ENCODE peak calls at places on chromosomes 13 and 19, in ten cellular contexts. S, M, R, U, Z, P, C, L, T and G are unnamed samples.

GRCh38 chr13:40445557-40445990 is 220.9 kb downstream of the FOXO1 start:
- DNase-seq in M (no peak), R (peak; percentile 42), S (no peak), Z (peak; percentile 66), C (peak; percentile 72), U (peak; percentile 78), T (peak; percentile 32), P (peak; percentile 91), L (no peak), G (no peak)

GRCh38 chr19:3809881-3810707 is 23.9 kb upstream of the MATK start:
- DNase-seq in U (no peak), Z (no peak), S (no peak), P (peak; percentile 65), R (no peak), L (no peak), T (no peak), C (no peak), M (no peak), G (no peak)

GRCh38 chr13:46089213-46089612 is 15.6 kb downstream of the CPB2 start:
- DNase-seq in L (no peak), R (no peak), P (no peak), M (no peak), U (no peak), S (no peak), Z (no peak), C (no peak), T (no peak), G (no peak)

GRCh38 chr19:37172368-37173366 is at the start of gene ZNF585A:
- DNase-seq in U (peak; percentile 93), T (peak; percentile 79), S (peak; percentile 100), C (peak; percentile 95), P (peak; percentile 85), Z (peak; percentile 93), M (peak; percentile 61), R (peak; percentile 89), L (peak; percentile 97), G (peak; percentile 88)

GRCh38 chr19:8316351-8317125 is 4.6 kb downstream of the NDUFA7 start:
- DNase-seq in M (no peak), L (no peak), R (no peak), Z (no peak), S (no peak), T (no peak), C (no peak), P (no peak), U (no peak), G (no peak)

GRCh38 chr19:41299046-41299754 is 10.8 kb upstream of the CCDC97 start:
- DNase-seq in T (no peak), Z (no peak), U (peak; percentile 45), P (no peak), R (peak; percentile 55), S (no peak), M (peak; percentile 22), C (no peak), L (peak; percentile 28), G (no peak)

GRCh38 chr13:27504126-27504525 is 53.8 kb upstream of the MTIF3 start:
- DNase-seq in R (peak; percentile 20), C (no peak), T (no peak), P (no peak), L (no peak), S (no peak), M (no peak), U (no peak), Z (no peak), G (no peak)

GRCh38 chr13:41603917-41604316 is 146.6 kb downstream of the RGCC start:
- DNase-seq in M (no peak), R (no peak), C (no peak), L (peak; percentile 49), P (no peak), Z (no peak), T (no peak), U (no peak), S (peak; percentile 57), G (peak; percentile 51)

GRCh38 chr19:13799669-13800068 is 4.4 kb downstream of the ZSWIM4 start:
- DNase-seq in T (no peak), R (no peak), Z (no peak), L (no peak), M (no peak), C (no peak), P (no peak), U (no peak), S (no peak), G (no peak)

GRCh38 chr19:39557791-39558622 is 18.0 kb upstream of the EID2 start:
- DNase-seq in P (peak; percentile 38), R (no peak), T (no peak), U (no peak), Z (no peak), L (no peak), S (no peak), C (no peak), M (no peak), G (peak; percentile 46)

GRCh38 chr19:48518207-48518606 is 6.6 kb upstream of the LMTK3 start:
- DNase-seq in M (no peak), T (no peak), R (no peak), C (no peak), U (no peak), S (no peak), Z (no peak), P (no peak), L (no peak), G (no peak)

GRCh38 chr13:105774739-105775460 is 760.6 kb downstream of the EFNB2 start:
- DNase-seq in T (no peak), S (peak; percentile 58), R (no peak), P (no peak), C (no peak), Z (no peak), M (no peak), L (no peak), U (no peak), G (peak; percentile 33)

GRCh38 chr13:92590503-92590908 is 636.1 kb upstream of the GPC6 start:
- DNase-seq in U (no peak), Z (no peak), T (no peak), M (no peak), P (no peak), R (no peak), L (no peak), C (no peak), S (no peak), G (no peak)

GRCh38 chr19:14770136-14770535 is 8.2 kb downstream of the ADGRE2 start:
- DNase-seq in U (no peak), M (no peak), Z (no peak), T (no peak), P (no peak), L (no peak), C (no peak), R (no peak), S (no peak), G (no peak)

GRCh38 chr13:45301263-45301662 is 39.7 kb downstream of the TPT1 start:
- DNase-seq in M (no peak), R (no peak), Z (no peak), T (no peak), L (no peak), P (no peak), S (no peak), U (no peak), C (no peak), G (no peak)

GRCh38 chr13:22278336-22278929 is 607.6 kb downstream of the FGF9 start:
- DNase-seq in T (peak; percentile 68), R (peak; percentile 33), P (peak; percentile 42), C (peak; percentile 55), S (peak; percentile 11), L (peak; percentile 42), Z (no peak), U (peak; percentile 36), M (peak; percentile 35), G (peak; percentile 59)

GRCh38 chr19:51317381-51317780 is 5.9 kb downstream of the IGLON5 start:
- DNase-seq in R (no peak), L (no peak), U (no peak), C (no peak), S (no peak), M (no peak), Z (no peak), T (no peak), P (no peak), G (no peak)

GRCh38 chr19:43432866-43433673 is 18.4 kb downstream of the TEX101 start:
- DNase-seq in P (peak; percentile 76), S (peak; percentile 77), C (peak; percentile 37), T (peak; percentile 69), R (peak; percentile 41), L (peak; percentile 51), U (peak; percentile 52), M (peak; percentile 29), Z (peak; percentile 70), G (peak; percentile 86)
- TF ChIP-seq CTCF in P (peak; percentile 67), S (peak; percentile 86), C (peak; percentile 84), T (peak; percentile 82), R (peak; percentile 88), L (peak; percentile 87), U (peak; percentile 68), M (no peak), Z (peak; percentile 88), G (peak; percentile 91)

GRCh38 chr19:35549174-35549788 is 3.9 kb downstream of the TMEM147 start:
- DNase-seq in C (peak; percentile 55), T (peak; percentile 65), Z (no peak), U (peak; percentile 48), L (peak; percentile 66), P (peak; percentile 81), S (peak; percentile 88), R (no peak), M (no peak), G (peak; percentile 72)
- TF ChIP-seq CTCF in C (peak; percentile 79), T (peak; percentile 81), Z (peak; percentile 68), U (peak; percentile 82), L (peak; percentile 68), P (peak; percentile 84), S (peak; percentile 97), R (peak; percentile 79), M (no peak), G (peak; percentile 58)

DNA sequence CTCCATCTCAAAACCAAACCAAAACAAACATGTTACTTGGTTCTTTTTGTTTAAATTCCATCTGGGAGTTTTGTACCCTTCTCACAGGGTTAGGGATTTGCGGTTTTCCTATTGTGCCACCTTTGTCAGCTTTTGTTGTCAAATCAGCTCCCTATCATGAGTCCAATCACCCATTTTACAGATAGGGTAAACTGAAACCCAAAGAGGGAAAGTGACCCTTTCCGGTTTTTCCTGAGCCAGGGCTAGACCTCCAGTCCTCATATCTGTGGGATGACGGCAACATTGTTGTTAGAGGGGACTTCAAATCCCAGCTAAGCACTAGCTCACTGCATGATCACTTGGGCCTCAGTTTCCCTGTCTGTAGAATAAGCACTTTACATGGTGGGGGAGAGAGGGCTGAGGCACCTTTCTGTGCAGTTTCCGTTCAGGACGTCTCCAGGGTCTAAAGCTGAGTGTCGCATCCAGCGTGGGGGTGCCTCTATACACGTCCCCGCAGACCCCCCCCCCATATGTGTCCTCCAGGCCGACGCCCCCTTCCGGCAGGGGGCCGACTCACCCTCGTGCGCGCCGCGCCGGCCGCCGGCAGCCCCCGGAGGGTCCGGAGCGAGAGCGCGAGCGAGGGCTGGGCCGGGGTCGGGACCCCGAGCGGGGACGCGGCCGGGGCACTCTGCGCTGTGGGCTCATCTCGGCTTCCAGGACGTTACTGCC is 3.9 kb downstream of the CCDC194 start:
- DNase-seq in S (no peak), U (no peak), P (no peak), R (no peak), C (no peak), M (no peak), Z (no peak), L (no peak), T (peak; percentile 51), G (no peak)
- TF ChIP-seq CTCF in S (no peak), U (no peak), P (peak; percentile 21), R (no peak), C (no peak), M (no peak), Z (no peak), L (no peak), T (peak; percentile 47), G (no peak)

DNA sequence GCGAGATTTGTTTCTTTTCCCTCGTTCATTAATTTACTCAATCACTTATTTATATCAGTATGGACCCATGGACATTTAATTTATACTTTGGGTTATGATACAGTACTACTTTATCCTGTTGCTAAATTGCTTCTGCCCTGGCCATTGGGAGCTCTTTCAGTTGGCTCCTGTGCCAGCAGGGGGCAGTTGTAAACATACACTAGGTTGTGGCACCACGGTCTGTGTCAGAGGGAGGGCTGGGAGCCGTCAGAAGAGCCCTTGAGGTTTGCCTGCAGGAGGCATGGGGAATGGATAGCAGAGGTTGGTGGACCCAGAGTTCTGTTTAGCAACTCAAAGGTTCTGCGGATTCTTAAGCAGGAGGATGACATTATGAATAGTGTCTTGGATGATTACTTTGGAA is 94.3 kb downstream of the ERCC5 start:
- DNase-seq in S (peak; percentile 4), P (no peak), L (no peak), M (no peak), C (no peak), T (no peak), R (no peak), Z (no peak), U (no peak), G (no peak)
- TF ChIP-seq CTCF in S (no peak), P (no peak), L (no peak), M (no peak), C (no peak), T (no peak), R (no peak), Z (no peak), U (no peak), G (no peak)